ENCODE peak calls at places on chromosomes 13 and 19, in eight cellular contexts. Z is CD4-positive, alpha-beta T cell; D is pancreas; W is GM04504; S is activated naive CD8-positive, alpha-beta T cell treated with anti-CD3 and anti-CD28 coated beads for 36 hours; B is stimulated activated CD8-positive, alpha-beta memory T cell treated with anti-CD3 and anti-CD28 coated beads, Interleukin-4, amount 100 ng/mL, for 24 hours; Y is H9; C is progenitor cell of endocrine pancreas. N is an unnamed sample.
A peak's percentile ranks its signal among the peaks of the same experiment; 100 is the strongest.

GRCh38 chr13:101649490-101650126 is 197.1 kb downstream of the ITGBL1 start:
- DNase-seq in B (no peak), S (no peak), C (no peak), W (peak; percentile 49), D (no peak), Z (no peak), Y (no peak), N (no peak)

GRCh38 chr13:48726711-48727110 is 73.0 kb downstream of the CYSLTR2 start:
- DNase-seq in Z (no peak), D (no peak), B (no peak), Y (no peak), C (no peak), S (no peak), W (no peak), N (no peak)

GRCh38 chr19:1512671-1513491 is at the start of gene ADAMTSL5:
- DNase-seq in W (peak; percentile 45), C (no peak), Y (peak; percentile 58), S (peak; percentile 82), Z (no peak), D (peak; percentile 82), B (peak; percentile 66), N (peak; percentile 44)

GRCh38 chr19:13055213-13056051 is 47.2 kb downstream of the LYL1 start:
- DNase-seq in B (no peak), C (no peak), Z (no peak), W (peak; percentile 92), Y (peak; percentile 67), D (no peak), S (no peak), N (peak; percentile 91)

GRCh38 chr13:110390572-110390971 is 83.5 kb downstream of the COL4A2 start:
- DNase-seq in C (no peak), W (no peak), B (no peak), Y (no peak), Z (no peak), D (no peak), S (no peak), N (no peak)

GRCh38 chr19:33236696-33237390 is 11.2 kb upstream of the SLC7A10 start:
- DNase-seq in C (no peak), Y (no peak), Z (no peak), B (no peak), W (no peak), D (peak; percentile 63), S (no peak), N (no peak)

GRCh38 chr19:4794971-4795370 is 3.4 kb downstream of the FEM1A start:
- DNase-seq in Z (no peak), B (no peak), S (no peak), D (no peak), Y (no peak), W (no peak), C (no peak), N (no peak)

GRCh38 chr13:59744747-59745394 is 418.9 kb downstream of the DIAPH3 start:
- DNase-seq in S (no peak), C (no peak), B (no peak), Y (no peak), Z (no peak), W (no peak), D (no peak), N (no peak)

GRCh38 chr19:2289714-2290435 is 7.9 kb upstream of the PEAK3 start:
- DNase-seq in S (peak; percentile 49), B (no peak), D (no peak), C (no peak), Z (peak; percentile 56), W (no peak), Y (no peak), N (peak; percentile 70)

GRCh38 chr13:28494861-28495585 is at the start of gene FLT1:
- DNase-seq in D (peak; percentile 65), C (peak; percentile 27), Y (peak; percentile 82), S (peak; percentile 40), B (peak; percentile 9), W (no peak), Z (peak; percentile 45), N (peak; percentile 45)

GRCh38 chr13:98548230-98548629 is 28.7 kb downstream of the STK24 start:
- DNase-seq in D (no peak), S (no peak), Z (no peak), Y (no peak), C (no peak), W (no peak), B (no peak), N (no peak)

GRCh38 chr13:77859450-77859849 is 59.2 kb downstream of the EDNRB start:
- DNase-seq in C (no peak), D (no peak), Y (no peak), B (no peak), Z (no peak), W (peak; percentile 35), S (no peak), N (no peak)

GRCh38 chr13:50529154-50529882 is 314.2 kb downstream of the DLEU7 start:
- DNase-seq in Z (no peak), Y (peak; percentile 67), S (no peak), B (no peak), D (peak; percentile 96), W (peak; percentile 75), C (no peak), N (peak; percentile 79)

GRCh38 chr19:14494910-14495677 is 833 bp downstream of the GIPC1 start:
- DNase-seq in B (no peak), C (no peak), D (no peak), Z (no peak), Y (no peak), S (no peak), W (no peak), N (no peak)

GRCh38 chr13:63124863-63125262 is 1709.2 kb upstream of the PCDH20 start:
- DNase-seq in S (no peak), W (no peak), B (no peak), D (no peak), Y (no peak), Z (no peak), C (no peak), N (no peak)

GRCh38 chr13:24011266-24011665 is 114.0 kb upstream of the C1QTNF9B start:
- DNase-seq in D (no peak), Z (no peak), W (no peak), Y (no peak), C (no peak), B (no peak), S (no peak), N (no peak)

GRCh38 chr13:60431108-60431700 is 34.2 kb downstream of the TDRD3 start:
- DNase-seq in W (peak; percentile 20), Y (no peak), S (no peak), Z (no peak), C (no peak), B (no peak), D (no peak), N (no peak)

GRCh38 chr19:46435009-46435408 is 6.3 kb upstream of the PNMA8C start:
- DNase-seq in W (no peak), B (no peak), D (no peak), C (no peak), Y (no peak), S (no peak), Z (no peak), N (no peak)

GRCh38 chr13:20035130-20035529 is 76.6 kb downstream of the ZMYM2 start:
- DNase-seq in Z (no peak), B (no peak), Y (no peak), W (no peak), D (no peak), C (no peak), S (no peak), N (no peak)

GRCh38 chr19:46478356-46478986 is 7.1 kb upstream of the PNMA8A start:
- DNase-seq in Z (peak; percentile 27), C (no peak), B (no peak), D (no peak), W (no peak), Y (no peak), S (peak; percentile 29), N (no peak)

GRCh38 chr13:50006426-50007135 is 8.7 kb upstream of the KCNRG start:
- DNase-seq in B (no peak), W (no peak), S (no peak), D (no peak), Z (no peak), C (no peak), Y (no peak), N (no peak)

GRCh38 chr19:55368701-55369563 is 1.3 kb downstream of the IL11 start:
- DNase-seq in S (peak; percentile 41), Z (no peak), W (no peak), C (no peak), Y (peak; percentile 53), B (no peak), D (peak; percentile 76), N (no peak)

GRCh38 chr19:5635427-5635826 is 12.5 kb downstream of the SAFB start:
- DNase-seq in Z (no peak), D (peak; percentile 11), W (no peak), B (no peak), C (no peak), S (no peak), Y (no peak), N (no peak)

GRCh38 chr19:54561840-54562239 is 11.8 kb upstream of the LILRA2 start:
- DNase-seq in W (no peak), D (no peak), S (no peak), C (no peak), Y (no peak), B (no peak), Z (no peak), N (no peak)

GRCh38 chr19:32691952-32692726 is 518 bp downstream of the NUDT19 start:
- DNase-seq in C (no peak), W (no peak), B (peak; percentile 36), S (peak; percentile 67), D (peak; percentile 85), Y (peak; percentile 51), Z (peak; percentile 20), N (peak; percentile 92)

GRCh38 chr19:46722421-46723022 is 5.6 kb upstream of the PRKD2 start:
- DNase-seq in D (no peak), B (no peak), W (no peak), S (no peak), C (no peak), Z (no peak), Y (no peak), N (no peak)